ENCODE peak calls at places on chromosomes 2 and 18, in ten cellular contexts. One of them, this sample, is unnamed.

GRCh38 chr2:239456940-239457339 is 56.1 kb upstream of the HDAC4 start:
- DNase-seq in substantia nigra: no peak
- DNase-seq in nephron progenitor cell: no peak
- DNase-seq in mesenteric fat pad: no peak
- DNase-seq in stimulated activated CD4-positive, alpha-beta T cell treated with anti-CD3 and anti-CD28 coated beads, Interleukin-4, amount 100 ng/mL, for 1 hour: no peak
- DNase-seq in AG04450: no peak
- DNase-seq in islet precursor cell: peak
- DNase-seq in prostate gland: no peak
- DNase-seq in CD4-positive, CD25-positive, alpha-beta regulatory T cell: no peak
- DNase-seq in Calu3: no peak
- DNase-seq in this sample: no peak

GRCh38 chr2:29304399-29304798 is 189.2 kb downstream of the CLIP4 start:
- DNase-seq in substantia nigra: no peak
- DNase-seq in nephron progenitor cell: no peak
- DNase-seq in mesenteric fat pad: no peak
- DNase-seq in stimulated activated CD4-positive, alpha-beta T cell treated with anti-CD3 and anti-CD28 coated beads, Interleukin-4, amount 100 ng/mL, for 1 hour: no peak
- DNase-seq in AG04450: no peak
- DNase-seq in islet precursor cell: no peak
- DNase-seq in prostate gland: no peak
- DNase-seq in CD4-positive, CD25-positive, alpha-beta regulatory T cell: no peak
- DNase-seq in Calu3: no peak
- DNase-seq in this sample: no peak

GRCh38 chr2:230901006-230901405 is 24.0 kb downstream of the GPR55 start:
- DNase-seq in substantia nigra: no peak
- DNase-seq in nephron progenitor cell: no peak
- DNase-seq in mesenteric fat pad: peak
- DNase-seq in stimulated activated CD4-positive, alpha-beta T cell treated with anti-CD3 and anti-CD28 coated beads, Interleukin-4, amount 100 ng/mL, for 1 hour: no peak
- DNase-seq in AG04450: no peak
- DNase-seq in islet precursor cell: peak
- DNase-seq in prostate gland: no peak
- DNase-seq in CD4-positive, CD25-positive, alpha-beta regulatory T cell: no peak
- DNase-seq in Calu3: no peak
- DNase-seq in this sample: no peak

GRCh38 chr2:181196401-181196800 is 216.0 kb downstream of the UBE2E3 start:
- DNase-seq in substantia nigra: no peak
- DNase-seq in nephron progenitor cell: no peak
- DNase-seq in mesenteric fat pad: no peak
- DNase-seq in stimulated activated CD4-positive, alpha-beta T cell treated with anti-CD3 and anti-CD28 coated beads, Interleukin-4, amount 100 ng/mL, for 1 hour: no peak
- DNase-seq in AG04450: no peak
- DNase-seq in islet precursor cell: no peak
- DNase-seq in prostate gland: no peak
- DNase-seq in CD4-positive, CD25-positive, alpha-beta regulatory T cell: no peak
- DNase-seq in Calu3: no peak
- DNase-seq in this sample: no peak

GRCh38 chr2:61493523-61493942 is 22.6 kb upstream of the USP34 start:
- DNase-seq in substantia nigra: no peak
- DNase-seq in nephron progenitor cell: no peak
- DNase-seq in mesenteric fat pad: no peak
- DNase-seq in stimulated activated CD4-positive, alpha-beta T cell treated with anti-CD3 and anti-CD28 coated beads, Interleukin-4, amount 100 ng/mL, for 1 hour: no peak
- DNase-seq in AG04450: no peak
- DNase-seq in islet precursor cell: no peak
- DNase-seq in prostate gland: no peak
- DNase-seq in CD4-positive, CD25-positive, alpha-beta regulatory T cell: no peak
- DNase-seq in Calu3: no peak
- DNase-seq in this sample: no peak

GRCh38 chr18:2903006-2903405 is 56.2 kb downstream of the EMILIN2 start:
- DNase-seq in substantia nigra: peak
- DNase-seq in nephron progenitor cell: no peak
- DNase-seq in mesenteric fat pad: peak
- DNase-seq in stimulated activated CD4-positive, alpha-beta T cell treated with anti-CD3 and anti-CD28 coated beads, Interleukin-4, amount 100 ng/mL, for 1 hour: no peak
- DNase-seq in AG04450: no peak
- DNase-seq in islet precursor cell: peak
- DNase-seq in prostate gland: no peak
- DNase-seq in CD4-positive, CD25-positive, alpha-beta regulatory T cell: no peak
- DNase-seq in Calu3: no peak
- DNase-seq in this sample: no peak

GRCh38 chr2:84991404-84992151 is 20.6 kb downstream of the KCMF1 start:
- DNase-seq in substantia nigra: no peak
- DNase-seq in nephron progenitor cell: no peak
- DNase-seq in mesenteric fat pad: no peak
- DNase-seq in stimulated activated CD4-positive, alpha-beta T cell treated with anti-CD3 and anti-CD28 coated beads, Interleukin-4, amount 100 ng/mL, for 1 hour: no peak
- DNase-seq in AG04450: peak
- DNase-seq in islet precursor cell: no peak
- DNase-seq in prostate gland: no peak
- DNase-seq in CD4-positive, CD25-positive, alpha-beta regulatory T cell: no peak
- DNase-seq in Calu3: no peak
- DNase-seq in this sample: no peak

GRCh38 chr2:118893100-118893499 is 45.7 kb upstream of the EN1 start:
- DNase-seq in substantia nigra: no peak
- DNase-seq in nephron progenitor cell: no peak
- DNase-seq in mesenteric fat pad: no peak
- DNase-seq in stimulated activated CD4-positive, alpha-beta T cell treated with anti-CD3 and anti-CD28 coated beads, Interleukin-4, amount 100 ng/mL, for 1 hour: no peak
- DNase-seq in AG04450: no peak
- DNase-seq in islet precursor cell: no peak
- DNase-seq in prostate gland: no peak
- DNase-seq in CD4-positive, CD25-positive, alpha-beta regulatory T cell: no peak
- DNase-seq in Calu3: no peak
- DNase-seq in this sample: no peak

GRCh38 chr18:2991241-2991640 is 21.7 kb downstream of the LPIN2 start:
- DNase-seq in substantia nigra: no peak
- DNase-seq in nephron progenitor cell: no peak
- DNase-seq in mesenteric fat pad: no peak
- DNase-seq in stimulated activated CD4-positive, alpha-beta T cell treated with anti-CD3 and anti-CD28 coated beads, Interleukin-4, amount 100 ng/mL, for 1 hour: no peak
- DNase-seq in AG04450: no peak
- DNase-seq in islet precursor cell: no peak
- DNase-seq in prostate gland: no peak
- DNase-seq in CD4-positive, CD25-positive, alpha-beta regulatory T cell: no peak
- DNase-seq in Calu3: no peak
- DNase-seq in this sample: no peak

GRCh38 chr18:2969695-2970094 is 43.2 kb downstream of the LPIN2 start:
- DNase-seq in substantia nigra: no peak
- DNase-seq in nephron progenitor cell: no peak
- DNase-seq in mesenteric fat pad: no peak
- DNase-seq in stimulated activated CD4-positive, alpha-beta T cell treated with anti-CD3 and anti-CD28 coated beads, Interleukin-4, amount 100 ng/mL, for 1 hour: no peak
- DNase-seq in AG04450: no peak
- DNase-seq in islet precursor cell: no peak
- DNase-seq in prostate gland: no peak
- DNase-seq in CD4-positive, CD25-positive, alpha-beta regulatory T cell: no peak
- DNase-seq in Calu3: no peak
- DNase-seq in this sample: no peak

GRCh38 chr18:21763846-21764646 is 23.5 kb downstream of the MIB1 start:
- DNase-seq in substantia nigra: no peak
- DNase-seq in nephron progenitor cell: no peak
- DNase-seq in mesenteric fat pad: no peak
- DNase-seq in stimulated activated CD4-positive, alpha-beta T cell treated with anti-CD3 and anti-CD28 coated beads, Interleukin-4, amount 100 ng/mL, for 1 hour: no peak
- DNase-seq in AG04450: no peak
- DNase-seq in islet precursor cell: no peak
- DNase-seq in prostate gland: no peak
- DNase-seq in CD4-positive, CD25-positive, alpha-beta regulatory T cell: no peak
- DNase-seq in Calu3: no peak
- DNase-seq in this sample: no peak

GRCh38 chr2:118738524-118739308 is 108.7 kb downstream of the EN1 start:
- DNase-seq in substantia nigra: no peak
- DNase-seq in nephron progenitor cell: no peak
- DNase-seq in mesenteric fat pad: no peak
- DNase-seq in stimulated activated CD4-positive, alpha-beta T cell treated with anti-CD3 and anti-CD28 coated beads, Interleukin-4, amount 100 ng/mL, for 1 hour: no peak
- DNase-seq in AG04450: peak
- DNase-seq in islet precursor cell: peak
- DNase-seq in prostate gland: no peak
- DNase-seq in CD4-positive, CD25-positive, alpha-beta regulatory T cell: no peak
- DNase-seq in Calu3: peak
- DNase-seq in this sample: peak

GRCh38 chr18:65343571-65343970 is 407.2 kb upstream of the CDH7 start:
- DNase-seq in substantia nigra: no peak
- DNase-seq in nephron progenitor cell: no peak
- DNase-seq in mesenteric fat pad: no peak
- DNase-seq in stimulated activated CD4-positive, alpha-beta T cell treated with anti-CD3 and anti-CD28 coated beads, Interleukin-4, amount 100 ng/mL, for 1 hour: no peak
- DNase-seq in AG04450: no peak
- DNase-seq in islet precursor cell: no peak
- DNase-seq in prostate gland: no peak
- DNase-seq in CD4-positive, CD25-positive, alpha-beta regulatory T cell: no peak
- DNase-seq in Calu3: no peak
- DNase-seq in this sample: no peak

GRCh38 chr2:240620149-240620731 is 5.0 kb upstream of the GPR35 start:
- DNase-seq in substantia nigra: no peak
- DNase-seq in nephron progenitor cell: no peak
- DNase-seq in mesenteric fat pad: peak
- DNase-seq in stimulated activated CD4-positive, alpha-beta T cell treated with anti-CD3 and anti-CD28 coated beads, Interleukin-4, amount 100 ng/mL, for 1 hour: no peak
- DNase-seq in AG04450: no peak
- DNase-seq in islet precursor cell: no peak
- DNase-seq in prostate gland: no peak
- DNase-seq in CD4-positive, CD25-positive, alpha-beta regulatory T cell: no peak
- DNase-seq in Calu3: no peak
- DNase-seq in this sample: no peak

GRCh38 chr2:189056200-189057106 is 82.3 kb downstream of the COL3A1 start:
- DNase-seq in substantia nigra: no peak
- DNase-seq in nephron progenitor cell: no peak
- DNase-seq in mesenteric fat pad: no peak
- DNase-seq in stimulated activated CD4-positive, alpha-beta T cell treated with anti-CD3 and anti-CD28 coated beads, Interleukin-4, amount 100 ng/mL, for 1 hour: no peak
- DNase-seq in AG04450: no peak
- DNase-seq in islet precursor cell: no peak
- DNase-seq in prostate gland: no peak
- DNase-seq in CD4-positive, CD25-positive, alpha-beta regulatory T cell: no peak
- DNase-seq in Calu3: no peak
- DNase-seq in this sample: no peak

GRCh38 chr18:76380791-76381405 is 114.1 kb downstream of the ZNF516 start:
- DNase-seq in substantia nigra: no peak
- DNase-seq in nephron progenitor cell: peak
- DNase-seq in mesenteric fat pad: peak
- DNase-seq in stimulated activated CD4-positive, alpha-beta T cell treated with anti-CD3 and anti-CD28 coated beads, Interleukin-4, amount 100 ng/mL, for 1 hour: peak
- DNase-seq in AG04450: no peak
- DNase-seq in islet precursor cell: peak
- DNase-seq in prostate gland: no peak
- DNase-seq in CD4-positive, CD25-positive, alpha-beta regulatory T cell: no peak
- DNase-seq in Calu3: no peak
- DNase-seq in this sample: no peak

GRCh38 chr2:232857158-232857563 is 12.9 kb upstream of the SNORC start:
- DNase-seq in substantia nigra: no peak
- DNase-seq in nephron progenitor cell: no peak
- DNase-seq in mesenteric fat pad: no peak
- DNase-seq in stimulated activated CD4-positive, alpha-beta T cell treated with anti-CD3 and anti-CD28 coated beads, Interleukin-4, amount 100 ng/mL, for 1 hour: no peak
- DNase-seq in AG04450: no peak
- DNase-seq in islet precursor cell: no peak
- DNase-seq in prostate gland: no peak
- DNase-seq in CD4-positive, CD25-positive, alpha-beta regulatory T cell: no peak
- DNase-seq in Calu3: peak
- DNase-seq in this sample: peak

GRCh38 chr2:12666445-12666844 is 50.3 kb upstream of the TRIB2 start:
- DNase-seq in substantia nigra: no peak
- DNase-seq in nephron progenitor cell: no peak
- DNase-seq in mesenteric fat pad: no peak
- DNase-seq in stimulated activated CD4-positive, alpha-beta T cell treated with anti-CD3 and anti-CD28 coated beads, Interleukin-4, amount 100 ng/mL, for 1 hour: no peak
- DNase-seq in AG04450: no peak
- DNase-seq in islet precursor cell: no peak
- DNase-seq in prostate gland: no peak
- DNase-seq in CD4-positive, CD25-positive, alpha-beta regulatory T cell: no peak
- DNase-seq in Calu3: no peak
- DNase-seq in this sample: no peak

GRCh38 chr2:221518201-221518936 is 53.7 kb downstream of the EPHA4 start:
- DNase-seq in substantia nigra: no peak
- DNase-seq in nephron progenitor cell: no peak
- DNase-seq in mesenteric fat pad: no peak
- DNase-seq in stimulated activated CD4-positive, alpha-beta T cell treated with anti-CD3 and anti-CD28 coated beads, Interleukin-4, amount 100 ng/mL, for 1 hour: no peak
- DNase-seq in AG04450: peak
- DNase-seq in islet precursor cell: no peak
- DNase-seq in prostate gland: no peak
- DNase-seq in CD4-positive, CD25-positive, alpha-beta regulatory T cell: peak
- DNase-seq in Calu3: no peak
- DNase-seq in this sample: no peak

GRCh38 chr2:2806711-2807110 is 475.6 kb upstream of the MYT1L start:
- DNase-seq in substantia nigra: no peak
- DNase-seq in nephron progenitor cell: no peak
- DNase-seq in mesenteric fat pad: no peak
- DNase-seq in stimulated activated CD4-positive, alpha-beta T cell treated with anti-CD3 and anti-CD28 coated beads, Interleukin-4, amount 100 ng/mL, for 1 hour: no peak
- DNase-seq in AG04450: no peak
- DNase-seq in islet precursor cell: peak
- DNase-seq in prostate gland: no peak
- DNase-seq in CD4-positive, CD25-positive, alpha-beta regulatory T cell: no peak
- DNase-seq in Calu3: no peak
- DNase-seq in this sample: no peak

GRCh38 chr2:234450431-234451095 is 46.3 kb downstream of the ARL4C start:
- DNase-seq in substantia nigra: no peak
- DNase-seq in nephron progenitor cell: no peak
- DNase-seq in mesenteric fat pad: no peak
- DNase-seq in stimulated activated CD4-positive, alpha-beta T cell treated with anti-CD3 and anti-CD28 coated beads, Interleukin-4, amount 100 ng/mL, for 1 hour: no peak
- DNase-seq in AG04450: no peak
- DNase-seq in islet precursor cell: no peak
- DNase-seq in prostate gland: no peak
- DNase-seq in CD4-positive, CD25-positive, alpha-beta regulatory T cell: no peak
- DNase-seq in Calu3: no peak
- DNase-seq in this sample: no peak

GRCh38 chr2:190657474-190658252 is 8.8 kb downstream of the NAB1 start:
- DNase-seq in substantia nigra: no peak
- DNase-seq in nephron progenitor cell: no peak
- DNase-seq in mesenteric fat pad: no peak
- DNase-seq in stimulated activated CD4-positive, alpha-beta T cell treated with anti-CD3 and anti-CD28 coated beads, Interleukin-4, amount 100 ng/mL, for 1 hour: no peak
- DNase-seq in AG04450: no peak
- DNase-seq in islet precursor cell: no peak
- DNase-seq in prostate gland: no peak
- DNase-seq in CD4-positive, CD25-positive, alpha-beta regulatory T cell: no peak
- DNase-seq in Calu3: no peak
- DNase-seq in this sample: no peak

GRCh38 chr2:132670104-132670960 is at the start of gene LYPD1:
- DNase-seq in substantia nigra: peak
- DNase-seq in nephron progenitor cell: peak
- DNase-seq in mesenteric fat pad: no peak
- DNase-seq in stimulated activated CD4-positive, alpha-beta T cell treated with anti-CD3 and anti-CD28 coated beads, Interleukin-4, amount 100 ng/mL, for 1 hour: no peak
- DNase-seq in AG04450: no peak
- DNase-seq in islet precursor cell: peak
- DNase-seq in prostate gland: no peak
- DNase-seq in CD4-positive, CD25-positive, alpha-beta regulatory T cell: no peak
- DNase-seq in Calu3: peak
- DNase-seq in this sample: no peak

GRCh38 chr2:238020816-238021215 is 40.0 kb upstream of the SCLY start:
- DNase-seq in substantia nigra: no peak
- DNase-seq in nephron progenitor cell: no peak
- DNase-seq in mesenteric fat pad: no peak
- DNase-seq in stimulated activated CD4-positive, alpha-beta T cell treated with anti-CD3 and anti-CD28 coated beads, Interleukin-4, amount 100 ng/mL, for 1 hour: no peak
- DNase-seq in AG04450: no peak
- DNase-seq in islet precursor cell: no peak
- DNase-seq in prostate gland: no peak
- DNase-seq in CD4-positive, CD25-positive, alpha-beta regulatory T cell: no peak
- DNase-seq in Calu3: no peak
- DNase-seq in this sample: no peak

GRCh38 chr2:3665886-3666612 is 8.0 kb downstream of the ALLC start:
- DNase-seq in substantia nigra: no peak
- DNase-seq in nephron progenitor cell: no peak
- DNase-seq in mesenteric fat pad: peak
- DNase-seq in stimulated activated CD4-positive, alpha-beta T cell treated with anti-CD3 and anti-CD28 coated beads, Interleukin-4, amount 100 ng/mL, for 1 hour: no peak
- DNase-seq in AG04450: no peak
- DNase-seq in islet precursor cell: peak
- DNase-seq in prostate gland: no peak
- DNase-seq in CD4-positive, CD25-positive, alpha-beta regulatory T cell: no peak
- DNase-seq in Calu3: no peak
- DNase-seq in this sample: peak

GRCh38 chr2:194166818-194167217 is 1490.2 kb upstream of the SLC39A10 start:
- DNase-seq in substantia nigra: no peak
- DNase-seq in nephron progenitor cell: peak
- DNase-seq in mesenteric fat pad: no peak
- DNase-seq in stimulated activated CD4-positive, alpha-beta T cell treated with anti-CD3 and anti-CD28 coated beads, Interleukin-4, amount 100 ng/mL, for 1 hour: no peak
- DNase-seq in AG04450: no peak
- DNase-seq in islet precursor cell: no peak
- DNase-seq in prostate gland: no peak
- DNase-seq in CD4-positive, CD25-positive, alpha-beta regulatory T cell: no peak
- DNase-seq in Calu3: peak
- DNase-seq in this sample: peak

GRCh38 chr2:134411279-134411827 is 157.5 kb downstream of the MGAT5 start:
- DNase-seq in substantia nigra: no peak
- DNase-seq in nephron progenitor cell: no peak
- DNase-seq in mesenteric fat pad: no peak
- DNase-seq in stimulated activated CD4-positive, alpha-beta T cell treated with anti-CD3 and anti-CD28 coated beads, Interleukin-4, amount 100 ng/mL, for 1 hour: no peak
- DNase-seq in AG04450: no peak
- DNase-seq in islet precursor cell: no peak
- DNase-seq in prostate gland: no peak
- DNase-seq in CD4-positive, CD25-positive, alpha-beta regulatory T cell: no peak
- DNase-seq in Calu3: no peak
- DNase-seq in this sample: no peak

GRCh38 chr2:216519154-216519762 is 20.6 kb downstream of the RPL37A start:
- DNase-seq in substantia nigra: peak
- DNase-seq in nephron progenitor cell: peak
- DNase-seq in mesenteric fat pad: no peak
- DNase-seq in stimulated activated CD4-positive, alpha-beta T cell treated with anti-CD3 and anti-CD28 coated beads, Interleukin-4, amount 100 ng/mL, for 1 hour: no peak
- DNase-seq in AG04450: peak
- DNase-seq in islet precursor cell: peak
- DNase-seq in prostate gland: peak
- DNase-seq in CD4-positive, CD25-positive, alpha-beta regulatory T cell: peak
- DNase-seq in Calu3: peak
- DNase-seq in this sample: peak

This sample was measured in HepG2.